ENCODE peak calls at places on chromosomes 3 and 15, in five cellular contexts. X is spleen, O is astrocyte of the cerebellum, N is heart left ventricle, V is ovary. E is an unnamed sample.

GRCh38 chr15:85361306-85361705 is 19.1 kb upstream of the AKAP13 start:
- DNase-seq in X (no peak), O (no peak), N (no peak), V (no peak), E (no peak)

GRCh38 chr3:136995652-136996051 is 37.9 kb downstream of the IL20RB start:
- DNase-seq in X (no peak), O (no peak), N (no peak), V (no peak), E (peak)

GRCh38 chr3:78086150-78086549 is 1046.3 kb downstream of the ROBO2 start:
- DNase-seq in X (no peak), O (no peak), N (no peak), V (no peak), E (no peak)

GRCh38 chr3:24340161-24340560 is 154.5 kb downstream of the THRB start:
- DNase-seq in X (no peak), O (no peak), N (no peak), V (no peak), E (no peak)

GRCh38 chr3:58411851-58412830 is 21.5 kb downstream of the PDHB start:
- DNase-seq in X (no peak), O (no peak), N (no peak), V (no peak), E (no peak)

GRCh38 chr3:187737401-187738088 is 7.7 kb downstream of the BCL6 start:
- DNase-seq in X (peak), O (no peak), N (peak), V (peak), E (peak)

GRCh38 chr3:123098411-123099330 is 31.8 kb downstream of the PDIA5 start:
- DNase-seq in X (peak), O (no peak), N (no peak), V (no peak), E (no peak)

GRCh38 chr15:67574981-67575632 is 32.6 kb downstream of the MAP2K5 start:
- DNase-seq in X (no peak), O (peak), N (no peak), V (no peak), E (no peak)

GRCh38 chr15:23877502-23878412 is 190.7 kb upstream of the NDN start:
- DNase-seq in X (no peak), O (no peak), N (no peak), V (peak), E (peak)

GRCh38 chr3:56596441-56596840 is 39.5 kb downstream of the CCDC66 start:
- DNase-seq in X (no peak), O (no peak), N (no peak), V (no peak), E (no peak)

GRCh38 chr3:172568713-172569112 is 45.5 kb upstream of the TNFSF10 start:
- DNase-seq in X (no peak), O (no peak), N (no peak), V (no peak), E (no peak)

GRCh38 chr3:98776114-98776513 is 13.0 kb downstream of the ST3GAL6 start:
- DNase-seq in X (no peak), O (no peak), N (no peak), V (no peak), E (no peak)

GRCh38 chr3:16402451-16402850 is 111.0 kb downstream of the RFTN1 start:
- DNase-seq in X (no peak), O (no peak), N (no peak), V (no peak), E (peak)

GRCh38 chr15:79863886-79864285 is 32.9 kb downstream of the MTHFS start:
- DNase-seq in X (no peak), O (no peak), N (no peak), V (no peak), E (no peak)

GRCh38 chr3:164030194-164030593 is 1048.1 kb downstream of the SI start:
- DNase-seq in X (no peak), O (no peak), N (no peak), V (no peak), E (no peak)

GRCh38 chr3:156429125-156429524 is 125.8 kb downstream of the SSR3 start:
- DNase-seq in X (no peak), O (no peak), N (no peak), V (no peak), E (no peak)

GRCh38 chr3:64502284-64502683 is 185.5 kb downstream of the ADAMTS9 start:
- DNase-seq in X (no peak), O (peak), N (no peak), V (no peak), E (peak)

GRCh38 chr3:182925330-182925943 is 54.9 kb downstream of the DCUN1D1 start:
- DNase-seq in X (no peak), O (no peak), N (no peak), V (no peak), E (peak)

GRCh38 chr3:3753416-3753815 is 45.8 kb upstream of the LRRN1 start:
- DNase-seq in X (no peak), O (no peak), N (no peak), V (no peak), E (no peak)

GRCh38 chr15:60460931-60461330 is 18.0 kb downstream of the ICE2 start:
- DNase-seq in X (no peak), O (no peak), N (no peak), V (no peak), E (peak)

GRCh38 chr3:184290331-184290730 is 8.7 kb upstream of the PSMD2 start:
- DNase-seq in X (no peak), O (no peak), N (no peak), V (no peak), E (no peak)

GRCh38 chr3:123685780-123686179 is 100.9 kb upstream of the HACD2 start:
- DNase-seq in X (no peak), O (no peak), N (no peak), V (no peak), E (no peak)

GRCh38 chr15:92845109-92845508 is 55.0 kb upstream of the CHD2 start:
- DNase-seq in X (no peak), O (no peak), N (no peak), V (no peak), E (peak)

GRCh38 chr3:52193059-52193458 is 4.9 kb upstream of the ALAS1 start:
- DNase-seq in X (no peak), O (no peak), N (no peak), V (peak), E (peak)

GRCh38 chr3:12139111-12139511 is 19.6 kb downstream of the TIMP4 start:
- DNase-seq in X (no peak), O (peak), N (no peak), V (peak), E (peak)

GRCh38 chr3:134485075-134485536 is 679 bp downstream of the ANAPC13 start:
- DNase-seq in X (no peak), O (no peak), N (no peak), V (no peak), E (peak)

GRCh38 chr3:190566043-190566933 is 52.4 kb downstream of the IL1RAP start:
- DNase-seq in X (peak), O (peak), N (peak), V (peak), E (peak)

GRCh38 chr3:123229145-123229544 is 27.4 kb downstream of the SEC22A start:
- DNase-seq in X (no peak), O (no peak), N (no peak), V (no peak), E (no peak)

GRCh38 chr15:43939070-43939469 is 112.3 kb downstream of the WDR76 start:
- DNase-seq in X (no peak), O (no peak), N (no peak), V (no peak), E (peak)

GRCh38 chr3:42803800-42804112 is 534 bp downstream of the HIGD1A start:
- DNase-seq in X (peak), O (no peak), N (peak), V (peak), E (no peak)

GRCh38 chr3:155262295-155262694 is 31.2 kb downstream of the STRIT1 start:
- DNase-seq in X (no peak), O (no peak), N (no peak), V (no peak), E (no peak)

GRCh38 chr3:123322866-123323265 is 121.1 kb downstream of the SEC22A start:
- DNase-seq in X (peak), O (no peak), N (peak), V (no peak), E (no peak)

GRCh38 chr15:34241376-34242350 is 16.8 kb downstream of the EMC4 start:
- DNase-seq in X (no peak), O (peak), N (no peak), V (no peak), E (peak)

GRCh38 chr15:74345051-74345450 is 22.4 kb downstream of the CYP11A1 start:
- DNase-seq in X (peak), O (no peak), N (no peak), V (peak), E (peak)

GRCh38 chr3:55042591-55042990 is 114.7 kb upstream of the LRTM1 start:
- DNase-seq in X (no peak), O (no peak), N (no peak), V (no peak), E (peak)

GRCh38 chr3:44862221-44862637 is 517 bp downstream of the TMEM42 start:
- DNase-seq in X (no peak), O (no peak), N (no peak), V (no peak), E (peak)

GRCh38 chr3:44865272-44866005 is 3.7 kb downstream of the TMEM42 start:
- DNase-seq in X (no peak), O (no peak), N (no peak), V (no peak), E (no peak)

GRCh38 chr3:44860117-44860516 is 1.6 kb upstream of the TMEM42 start:
- DNase-seq in X (no peak), O (no peak), N (no peak), V (no peak), E (no peak)

GRCh38 chr3:44867421-44868111 is 5.9 kb downstream of the TMEM42 start:
- DNase-seq in X (no peak), O (no peak), N (no peak), V (no peak), E (no peak)

GRCh38 chr3:44861412-44862220 is at the start of gene TMEM42:
- DNase-seq in X (peak), O (peak), N (peak), V (peak), E (peak)
- TF ChIP-seq CTCF in X (no peak), O (peak), N (peak), V (peak), E (peak)

GRCh38 chr3:170585008-170585936 is 603 bp downstream of the SLC7A14 start:
- DNase-seq in X (no peak), O (no peak), N (peak), V (peak), E (no peak)
- H3K4me3 ChIP-seq in X (no peak), O (peak), N (peak), V (no peak), E (peak)

GRCh38 chr3:89503891-89504391 is 396.5 kb downstream of the EPHA3 start:
- DNase-seq in X (no peak), O (no peak), N (no peak), V (no peak), E (no peak)

GRCh38 chr3:89506462-89507143 is 399.2 kb downstream of the EPHA3 start:
- DNase-seq in X (no peak), O (no peak), N (no peak), V (no peak), E (no peak)

GRCh38 chr3:89504432-89504831 is 397.0 kb downstream of the EPHA3 start:
- DNase-seq in X (no peak), O (no peak), N (no peak), V (no peak), E (no peak)
- TF ChIP-seq CTCF in X (no peak), O (no peak), N (no peak), V (no peak), E (no peak)

GRCh38 chr3:185786956-185787877 is 37.6 kb downstream of the IGF2BP2 start:
- DNase-seq in X (no peak), O (no peak), N (no peak), V (no peak), E (no peak)
- H3K4me3 ChIP-seq in X (no peak), O (no peak), N (no peak), V (no peak), E (no peak)

GRCh38 chr3:170357176-170357919 is at the start of gene SKIL:
- DNase-seq in X (peak), O (peak), N (peak), V (peak), E (peak)
- TF ChIP-seq CTCF in X (no peak), O (no peak), N (no peak), V (peak), E (no peak)

GRCh38 chr3:48553886-48554845 is 2.4 kb downstream of the PFKFB4 start:
- DNase-seq in X (peak), O (no peak), N (no peak), V (no peak), E (no peak)

GRCh38 chr3:48555949-48556795 is 431 bp downstream of the PFKFB4 start:
- DNase-seq in X (no peak), O (no peak), N (no peak), V (no peak), E (no peak)

GRCh38 chr3:48552111-48552911 is 4.3 kb downstream of the PFKFB4 start:
- DNase-seq in X (peak), O (no peak), N (no peak), V (no peak), E (no peak)

GRCh38 chr3:48556796-48557626 is at the start of gene PFKFB4:
- DNase-seq in X (peak), O (peak), N (peak), V (peak), E (peak)

GRCh38 chr3:48555231-48555948 is 1.2 kb downstream of the PFKFB4 start:
- DNase-seq in X (peak), O (no peak), N (no peak), V (no peak), E (no peak)
- H3K4me3 ChIP-seq in X (no peak), O (no peak), N (no peak), V (no peak), E (no peak)